ENCODE peak calls at places on chromosomes 3 and 15, in four cellular contexts. X is NCI-H2171 treated with DMSO at 0.1 percent for 48 hours; W is naive B cell; P is naive thymus-derived CD8-positive, alpha-beta T cell. H is an unnamed sample.

GRCh38 chr3:47863391-47864128 is 60.6 kb downstream of the DHX30 start:
- DNase-seq in X (no peak), W (no peak), P (no peak), H (no peak)

GRCh38 chr3:134952372-134952771 is 157.3 kb downstream of the EPHB1 start:
- DNase-seq in X (no peak), W (no peak), P (no peak), H (no peak)

GRCh38 chr3:62453448-62453847 is 80.1 kb upstream of the FEZF2 start:
- DNase-seq in X (no peak), W (no peak), P (no peak), H (no peak)

GRCh38 chr3:64340636-64341240 is 115.5 kb upstream of the PRICKLE2 start:
- DNase-seq in X (no peak), W (no peak), P (no peak), H (no peak)

GRCh38 chr3:158111861-158112260 is 2.0 kb downstream of the RSRC1 start:
- DNase-seq in X (no peak), W (no peak), P (no peak), H (no peak)

GRCh38 chr15:62389887-62390792 is 225.1 kb upstream of the C2CD4B start:
- DNase-seq in X (peak), W (peak), P (peak), H (peak)

GRCh38 chr3:15800327-15800726 is 2.5 kb upstream of the ANKRD28 start:
- DNase-seq in X (no peak), W (no peak), P (no peak), H (no peak)

GRCh38 chr3:104291437-104291851 is 1075.3 kb upstream of the ALCAM start:
- DNase-seq in X (no peak), W (no peak), P (no peak), H (no peak)

GRCh38 chr3:197408177-197408957 is 110.0 kb upstream of the DLG1 start:
- DNase-seq in X (no peak), W (no peak), P (no peak), H (no peak)

GRCh38 chr3:195126073-195126605 is 144.8 kb downstream of the XXYLT1 start:
- DNase-seq in X (no peak), W (no peak), P (peak), H (no peak)

GRCh38 chr15:90201944-90202375 is 830 bp downstream of the SEMA4B start:
- DNase-seq in X (no peak), W (no peak), P (no peak), H (no peak)

GRCh38 chr15:92095691-92096090 is 242.2 kb downstream of the SLCO3A1 start:
- DNase-seq in X (no peak), W (no peak), P (no peak), H (peak)

GRCh38 chr15:66800584-66801235 is 98.7 kb downstream of the SMAD6 start:
- DNase-seq in X (no peak), W (no peak), P (no peak), H (no peak)

GRCh38 chr3:135117977-135118376 is 322.9 kb downstream of the EPHB1 start:
- DNase-seq in X (no peak), W (no peak), P (no peak), H (no peak)

GRCh38 chr3:128592891-128593290 is 57.7 kb downstream of the RPN1 start:
- DNase-seq in X (no peak), W (no peak), P (no peak), H (no peak)

H was measured in central memory CD4-positive, alpha-beta T cell.